ENCODE peak calls at places on chromosomes 7 and 10, in six cellular contexts. One of them, this sample, is unnamed.
A peak's percentile ranks its signal among the peaks of the same experiment; 100 is the strongest.

GRCh38 chr10:115355162-115355760 is 262.1 kb downstream of the ATRNL1 start:
- DNase-seq in heart left ventricle: no peak
- DNase-seq in astrocyte of the spinal cord: peak; percentile 76
- DNase-seq in body of pancreas: peak; percentile 47
- DNase-seq in psoas muscle: no peak
- DNase-seq in fibroblast of lung: peak; percentile 82
- DNase-seq in this sample: peak; percentile 31

GRCh38 chr10:127452568-127452967 is 96.5 kb upstream of the NPS start:
- DNase-seq in heart left ventricle: no peak
- DNase-seq in astrocyte of the spinal cord: no peak
- DNase-seq in fibroblast of lung: no peak
- DNase-seq in body of pancreas: no peak
- DNase-seq in psoas muscle: no peak
- DNase-seq in this sample: no peak

GRCh38 chr10:124004372-124004928 is 88.9 kb downstream of the CHST15 start:
- DNase-seq in psoas muscle: no peak
- DNase-seq in heart left ventricle: no peak
- DNase-seq in fibroblast of lung: no peak
- DNase-seq in body of pancreas: no peak
- DNase-seq in astrocyte of the spinal cord: no peak
- DNase-seq in this sample: no peak

GRCh38 chr10:71964669-71965515 is 697 bp downstream of the CHST3 start:
- DNase-seq in astrocyte of the spinal cord: peak; percentile 62
- DNase-seq in psoas muscle: peak; percentile 81
- DNase-seq in heart left ventricle: peak; percentile 74
- DNase-seq in fibroblast of lung: peak; percentile 73
- DNase-seq in body of pancreas: peak; percentile 53
- DNase-seq in this sample: no peak

GRCh38 chr10:110750931-110751330 is 106.8 kb downstream of the RBM20 start:
- DNase-seq in psoas muscle: no peak
- DNase-seq in heart left ventricle: no peak
- DNase-seq in fibroblast of lung: no peak
- DNase-seq in astrocyte of the spinal cord: no peak
- DNase-seq in body of pancreas: no peak
- DNase-seq in this sample: no peak

GRCh38 chr10:78277734-78278404 is 244.2 kb downstream of the RPS24 start:
- DNase-seq in body of pancreas: peak; percentile 39
- DNase-seq in heart left ventricle: peak; percentile 86
- DNase-seq in psoas muscle: peak; percentile 85
- DNase-seq in astrocyte of the spinal cord: peak; percentile 30
- DNase-seq in fibroblast of lung: peak; percentile 66
- DNase-seq in this sample: no peak

GRCh38 chr10:5945203-5945534 is 32.2 kb downstream of the IL15RA start:
- DNase-seq in fibroblast of lung: no peak
- DNase-seq in psoas muscle: no peak
- DNase-seq in heart left ventricle: no peak
- DNase-seq in body of pancreas: no peak
- DNase-seq in astrocyte of the spinal cord: no peak
- DNase-seq in this sample: no peak

GRCh38 chr7:157408258-157409101 is 71.7 kb downstream of the DNAJB6 start:
- DNase-seq in astrocyte of the spinal cord: no peak
- DNase-seq in body of pancreas: no peak
- DNase-seq in psoas muscle: no peak
- DNase-seq in fibroblast of lung: no peak
- DNase-seq in heart left ventricle: no peak
- DNase-seq in this sample: no peak

GRCh38 chr7:5425507-5426225 is 2.0 kb upstream of the TNRC18 start:
- DNase-seq in body of pancreas: peak; percentile 79
- DNase-seq in psoas muscle: peak; percentile 69
- DNase-seq in astrocyte of the spinal cord: peak; percentile 91
- DNase-seq in fibroblast of lung: peak; percentile 93
- DNase-seq in heart left ventricle: peak; percentile 77
- DNase-seq in this sample: no peak

GRCh38 chr7:112453505-112454171 is 3.4 kb downstream of the IFRD1 start:
- DNase-seq in body of pancreas: no peak
- DNase-seq in heart left ventricle: no peak
- DNase-seq in fibroblast of lung: peak; percentile 89
- DNase-seq in astrocyte of the spinal cord: peak; percentile 33
- DNase-seq in psoas muscle: no peak
- DNase-seq in this sample: no peak

GRCh38 chr7:155775691-155776090 is 36.6 kb downstream of the SHH start:
- DNase-seq in heart left ventricle: no peak
- DNase-seq in fibroblast of lung: no peak
- DNase-seq in astrocyte of the spinal cord: peak; percentile 22
- DNase-seq in psoas muscle: no peak
- DNase-seq in body of pancreas: no peak
- DNase-seq in this sample: no peak

GRCh38 chr7:129187681-129188371 is 607 bp upstream of the SMO start:
- DNase-seq in fibroblast of lung: no peak
- DNase-seq in astrocyte of the spinal cord: no peak
- DNase-seq in heart left ventricle: no peak
- DNase-seq in psoas muscle: no peak
- DNase-seq in body of pancreas: no peak
- DNase-seq in this sample: no peak

GRCh38 chr7:129186749-129187260 is 1.6 kb upstream of the SMO start:
- DNase-seq in astrocyte of the spinal cord: no peak
- DNase-seq in psoas muscle: no peak
- DNase-seq in body of pancreas: no peak
- DNase-seq in heart left ventricle: no peak
- DNase-seq in fibroblast of lung: no peak
- DNase-seq in this sample: no peak

GRCh38 chr7:129188892-129189660 is 643 bp downstream of the SMO start:
- DNase-seq in heart left ventricle: peak; percentile 70
- DNase-seq in body of pancreas: peak; percentile 36
- DNase-seq in astrocyte of the spinal cord: no peak
- DNase-seq in psoas muscle: no peak
- DNase-seq in fibroblast of lung: peak; percentile 24
- DNase-seq in this sample: no peak

GRCh38 chr7:129189661-129190310 is 1.4 kb downstream of the SMO start:
- DNase-seq in body of pancreas: no peak
- DNase-seq in astrocyte of the spinal cord: no peak
- DNase-seq in psoas muscle: no peak
- DNase-seq in heart left ventricle: no peak
- DNase-seq in fibroblast of lung: peak; percentile 21
- DNase-seq in this sample: no peak

DNA sequence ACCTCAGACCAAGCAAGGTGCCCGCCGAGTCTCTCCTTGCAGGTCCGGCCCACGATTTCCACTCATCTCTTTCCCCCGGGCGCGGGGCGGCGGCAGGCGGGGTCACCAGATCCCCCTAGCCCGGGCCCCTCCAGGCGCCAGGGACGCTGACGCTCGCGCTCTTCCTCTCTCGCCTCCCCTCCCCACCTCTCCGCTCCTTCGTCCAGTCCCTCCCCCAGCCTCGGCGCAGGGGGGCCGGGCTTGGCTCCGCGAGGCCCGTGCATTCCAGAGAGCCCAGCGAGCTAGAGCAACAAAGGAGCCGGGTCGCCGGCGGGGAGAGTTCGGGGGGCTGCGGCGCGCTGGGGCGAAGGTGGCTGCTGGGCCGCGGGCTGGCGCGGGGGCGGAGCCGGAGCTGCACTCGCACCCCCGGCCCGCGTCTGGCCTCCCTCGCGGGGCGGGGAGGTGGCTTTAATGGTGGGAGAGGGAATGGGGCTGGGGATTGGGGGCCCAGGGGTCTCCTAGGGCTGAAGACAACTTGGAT is at the start of gene SMO:
- DNase-seq in psoas muscle: peak; percentile 55
- DNase-seq in fibroblast of lung: peak; percentile 42
- DNase-seq in heart left ventricle: peak; percentile 80
- DNase-seq in body of pancreas: peak; percentile 61
- DNase-seq in astrocyte of the spinal cord: peak; percentile 46
- DNase-seq in this sample: no peak
- H3K4me3 ChIP-seq in psoas muscle: peak within 1 kb of the TSS; percentile 82
- H3K4me3 ChIP-seq in fibroblast of lung: peak within 1 kb of the TSS; percentile 51
- H3K4me3 ChIP-seq in heart left ventricle: peak within 1 kb of the TSS; percentile 69
- H3K4me3 ChIP-seq in body of pancreas: peak within 1 kb of the TSS; percentile 65
- H3K4me3 ChIP-seq in astrocyte of the spinal cord: peak within 1 kb of the TSS; percentile 60
- H3K4me3 ChIP-seq in this sample: peak within 1 kb of the TSS; percentile 61

GRCh38 chr7:107661865-107662379 is 1.3 kb downstream of the SLC26A4 start:
- DNase-seq in psoas muscle: no peak
- DNase-seq in fibroblast of lung: no peak
- DNase-seq in heart left ventricle: no peak
- DNase-seq in body of pancreas: no peak
- DNase-seq in astrocyte of the spinal cord: no peak
- DNase-seq in this sample: no peak

GRCh38 chr7:107663196-107663595 is 2.6 kb downstream of the SLC26A4 start:
- DNase-seq in psoas muscle: no peak
- DNase-seq in astrocyte of the spinal cord: no peak
- DNase-seq in body of pancreas: no peak
- DNase-seq in heart left ventricle: no peak
- DNase-seq in fibroblast of lung: no peak
- DNase-seq in this sample: no peak

GRCh38 chr7:107660381-107661080 is at the start of gene SLC26A4:
- DNase-seq in astrocyte of the spinal cord: no peak
- DNase-seq in heart left ventricle: no peak
- DNase-seq in body of pancreas: no peak
- DNase-seq in fibroblast of lung: no peak
- DNase-seq in psoas muscle: peak; percentile 11
- DNase-seq in this sample: no peak

GRCh38 chr7:107659666-107660065 is 962 bp upstream of the SLC26A4 start:
- DNase-seq in heart left ventricle: no peak
- DNase-seq in body of pancreas: no peak
- DNase-seq in fibroblast of lung: peak; percentile 74
- DNase-seq in psoas muscle: no peak
- DNase-seq in astrocyte of the spinal cord: peak; percentile 74
- DNase-seq in this sample: peak; percentile 19

GRCh38 chr7:107661081-107661864 is 645 bp downstream of the SLC26A4 start:
- DNase-seq in heart left ventricle: peak; percentile 75
- DNase-seq in astrocyte of the spinal cord: peak; percentile 52
- DNase-seq in body of pancreas: peak; percentile 73
- DNase-seq in fibroblast of lung: peak; percentile 53
- DNase-seq in psoas muscle: peak; percentile 27
- DNase-seq in this sample: no peak
- TF ChIP-seq CTCF in heart left ventricle: no peak
- TF ChIP-seq CTCF in astrocyte of the spinal cord: peak; percentile 27
- TF ChIP-seq CTCF in body of pancreas: peak; percentile 48
- TF ChIP-seq CTCF in fibroblast of lung: peak; percentile 23
- TF ChIP-seq CTCF in psoas muscle: no peak
- TF ChIP-seq CTCF in this sample: no peak

DNA sequence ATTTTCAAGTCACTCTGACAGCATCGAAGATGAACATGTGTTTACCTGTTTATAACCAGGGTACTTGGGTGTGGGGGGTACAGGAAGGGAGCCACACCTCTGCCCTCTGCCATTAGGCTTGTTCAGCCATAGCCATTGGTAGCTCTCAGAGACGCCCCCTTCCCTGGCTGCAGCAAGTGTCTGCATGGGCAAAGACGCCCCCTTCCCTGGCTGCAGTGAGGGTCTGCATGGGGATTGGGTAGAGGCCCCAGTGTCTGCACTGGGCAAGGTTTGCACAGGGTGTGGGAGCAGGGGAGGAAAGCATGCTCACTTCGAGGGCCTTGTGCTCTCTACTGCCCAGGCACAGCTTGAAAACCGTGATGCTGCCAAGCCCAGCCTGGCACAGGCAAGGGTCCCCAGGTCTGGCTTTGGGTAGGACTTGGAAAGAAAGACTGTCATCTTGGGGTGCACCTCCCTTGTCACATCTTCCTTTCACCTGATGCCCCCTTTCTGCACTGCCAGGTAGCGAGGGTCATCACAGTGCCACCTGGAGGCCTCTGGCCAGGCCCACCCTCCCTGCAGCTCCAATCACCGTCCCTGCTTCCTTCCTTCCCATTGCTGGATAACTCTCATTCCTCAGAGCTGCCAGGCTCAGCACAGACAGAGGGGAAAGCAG is 3.7 kb downstream of the TMEM225B start:
- DNase-seq in body of pancreas: no peak
- DNase-seq in psoas muscle: no peak
- DNase-seq in heart left ventricle: no peak
- DNase-seq in fibroblast of lung: no peak
- DNase-seq in astrocyte of the spinal cord: no peak
- DNase-seq in this sample: no peak
- H3K4me3 ChIP-seq in body of pancreas: no peak overlapping the region
- H3K4me3 ChIP-seq in psoas muscle: no peak overlapping the region
- H3K4me3 ChIP-seq in heart left ventricle: no peak overlapping the region
- H3K4me3 ChIP-seq in fibroblast of lung: no peak overlapping the region
- H3K4me3 ChIP-seq in astrocyte of the spinal cord: no peak overlapping the region
- H3K4me3 ChIP-seq in this sample: no peak overlapping the region

GRCh38 chr10:773562-774161 is 84.2 kb upstream of the DIP2C start:
- DNase-seq in astrocyte of the spinal cord: no peak
- DNase-seq in heart left ventricle: no peak
- DNase-seq in psoas muscle: no peak
- DNase-seq in fibroblast of lung: no peak
- DNase-seq in body of pancreas: no peak
- DNase-seq in this sample: no peak

GRCh38 chr10:770975-771374 is 81.5 kb upstream of the DIP2C start:
- DNase-seq in heart left ventricle: no peak
- DNase-seq in astrocyte of the spinal cord: no peak
- DNase-seq in psoas muscle: no peak
- DNase-seq in body of pancreas: no peak
- DNase-seq in fibroblast of lung: no peak
- DNase-seq in this sample: no peak

GRCh38 chr10:772227-772637 is 82.8 kb upstream of the DIP2C start:
- DNase-seq in heart left ventricle: no peak
- DNase-seq in astrocyte of the spinal cord: no peak
- DNase-seq in fibroblast of lung: no peak
- DNase-seq in body of pancreas: no peak
- DNase-seq in psoas muscle: no peak
- DNase-seq in this sample: no peak

GRCh38 chr10:774223-774622 is 84.8 kb upstream of the DIP2C start:
- DNase-seq in fibroblast of lung: no peak
- DNase-seq in heart left ventricle: no peak
- DNase-seq in psoas muscle: no peak
- DNase-seq in astrocyte of the spinal cord: no peak
- DNase-seq in body of pancreas: no peak
- DNase-seq in this sample: no peak

DNA sequence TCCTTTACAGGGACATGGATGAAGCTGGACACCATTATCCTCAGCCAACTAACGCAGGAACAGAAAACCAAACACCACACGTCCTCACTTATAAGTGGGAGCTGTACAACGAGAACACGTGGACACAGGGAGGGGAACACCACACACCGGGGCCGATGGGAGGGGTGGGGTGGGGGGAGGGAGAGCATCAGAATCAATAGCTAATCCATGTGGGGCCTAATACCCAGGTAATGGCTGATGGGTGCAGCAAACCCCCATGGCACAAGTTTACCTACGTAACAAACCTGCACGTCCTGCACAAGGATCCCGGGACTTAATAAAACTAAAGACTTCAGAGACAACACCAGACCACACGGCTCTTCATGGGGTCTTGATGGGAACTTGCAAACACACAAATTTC is 82.2 kb upstream of the DIP2C start:
- DNase-seq in psoas muscle: no peak
- DNase-seq in fibroblast of lung: no peak
- DNase-seq in heart left ventricle: no peak
- DNase-seq in body of pancreas: no peak
- DNase-seq in astrocyte of the spinal cord: no peak
- DNase-seq in this sample: no peak
- TF ChIP-seq CTCF in psoas muscle: no peak
- TF ChIP-seq CTCF in fibroblast of lung: no peak
- TF ChIP-seq CTCF in heart left ventricle: no peak
- TF ChIP-seq CTCF in body of pancreas: no peak
- TF ChIP-seq CTCF in astrocyte of the spinal cord: no peak
- TF ChIP-seq CTCF in this sample: no peak

DNA sequence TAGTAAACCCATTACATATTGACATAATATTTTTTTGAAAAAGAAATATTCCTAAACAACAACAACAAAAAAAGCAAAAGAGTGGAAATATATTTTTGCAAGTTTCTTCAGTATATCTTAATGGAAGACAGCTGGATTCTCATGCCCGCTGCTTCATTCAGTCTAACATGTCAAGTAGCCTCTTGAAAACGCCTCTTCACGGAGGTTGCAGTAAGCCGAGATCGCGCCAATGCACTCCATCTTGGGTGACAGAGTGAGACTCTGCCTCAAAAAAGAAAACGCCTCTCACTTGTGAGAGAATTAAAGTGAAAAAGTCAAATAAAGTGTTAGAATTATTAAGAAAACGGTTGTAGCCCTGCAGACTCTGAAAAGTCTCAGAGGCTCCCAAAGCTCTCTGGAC is 1.3 kb downstream of the CUTC start:
- DNase-seq in body of pancreas: no peak
- DNase-seq in heart left ventricle: no peak
- DNase-seq in fibroblast of lung: peak; percentile 36
- DNase-seq in psoas muscle: no peak
- DNase-seq in astrocyte of the spinal cord: no peak
- DNase-seq in this sample: no peak
- H3K4me3 ChIP-seq in body of pancreas: no peak overlapping the region
- H3K4me3 ChIP-seq in heart left ventricle: no peak overlapping the region
- H3K4me3 ChIP-seq in fibroblast of lung: peak overlapping the region; percentile 23
- H3K4me3 ChIP-seq in psoas muscle: peak overlapping the region; percentile 95
- H3K4me3 ChIP-seq in astrocyte of the spinal cord: no peak overlapping the region
- H3K4me3 ChIP-seq in this sample: peak overlapping the region; percentile 100